ENCODE peak calls at places on chromosome 16, in eight cellular contexts. P is ACHN; H is H54; S is left colon; A is CD4-positive, CD25-positive, alpha-beta regulatory T cell; J is amniotic stem cell; R is stomach; N is T-helper 1 cell. M is an unnamed sample.

GRCh38 chr16:27286446-27286845 is 17.9 kb upstream of the NSMCE1 start:
- DNase-seq in P (peak), H (peak), S (no peak), A (no peak), J (peak), R (no peak), N (no peak), M (no peak)

GRCh38 chr16:89323120-89323960 is 105.8 kb downstream of the ZNF778 start:
- DNase-seq in P (no peak), H (no peak), S (peak), A (no peak), J (no peak), R (no peak), N (no peak), M (no peak)

GRCh38 chr16:28865722-28866453 is 2.2 kb downstream of the SH2B1 start:
- DNase-seq in P (no peak), H (no peak), S (no peak), A (no peak), J (no peak), R (no peak), N (peak), M (no peak)

GRCh38 chr16:59198487-59198886 is 464.4 kb upstream of the GOT2 start:
- DNase-seq in P (no peak), H (no peak), S (no peak), A (no peak), J (no peak), R (no peak), N (no peak), M (no peak)

GRCh38 chr16:2208772-2209171 is 1.9 kb downstream of the BRICD5 start:
- DNase-seq in P (no peak), H (no peak), S (no peak), A (no peak), J (no peak), R (no peak), N (no peak), M (no peak)

GRCh38 chr16:69036399-69037091 is 68.9 kb upstream of the HAS3 start:
- DNase-seq in P (no peak), H (no peak), S (no peak), A (no peak), J (no peak), R (no peak), N (no peak), M (no peak)

GRCh38 chr16:65195998-65196397 is 74.1 kb upstream of the CDH11 start:
- DNase-seq in P (no peak), H (no peak), S (no peak), A (no peak), J (peak), R (no peak), N (no peak), M (no peak)

GRCh38 chr16:68737730-68738590 is 868 bp downstream of the CDH1 start:
- DNase-seq in P (peak), H (no peak), S (peak), A (no peak), J (no peak), R (peak), N (no peak), M (peak)

GRCh38 chr16:55534773-55535172 is 25.9 kb downstream of the LPCAT2 start:
- DNase-seq in P (no peak), H (no peak), S (no peak), A (no peak), J (no peak), R (no peak), N (no peak), M (no peak)

GRCh38 chr16:10663744-10664143 is 31.0 kb downstream of the TEKT5 start:
- DNase-seq in P (no peak), H (no peak), S (no peak), A (no peak), J (no peak), R (no peak), N (no peak), M (no peak)

GRCh38 chr16:30533748-30534367 is 800 bp downstream of the ZNF747 start:
- DNase-seq in P (no peak), H (no peak), S (no peak), A (no peak), J (no peak), R (no peak), N (no peak), M (no peak)

GRCh38 chr16:75244225-75244792 is 7.1 kb downstream of the BCAR1 start:
- DNase-seq in P (peak), H (no peak), S (peak), A (no peak), J (no peak), R (peak), N (no peak), M (peak)

GRCh38 chr16:55682086-55682485 is 26.3 kb downstream of the SLC6A2 start:
- DNase-seq in P (no peak), H (no peak), S (no peak), A (no peak), J (no peak), R (no peak), N (no peak), M (no peak)